ENCODE peak calls at places on chromosomes 12 and 14, in five cellular contexts. O is transverse colon; J is stomach; P is CD8-positive, alpha-beta T cell; M is keratinocyte. W is an unnamed sample.

GRCh38 chr14:99183716-99184115 is 88.3 kb downstream of the BCL11B start:
- DNase-seq in P (no peak), J (no peak), M (no peak), O (no peak), W (no peak)

GRCh38 chr12:6771091-6771495 is 1.2 kb upstream of the LAG3 start:
- DNase-seq in P (no peak), M (no peak), O (no peak), J (no peak), W (no peak)

GRCh38 chr14:104076743-104077142 is 8.8 kb upstream of the ASPG start:
- DNase-seq in P (no peak), O (no peak), J (no peak), M (no peak), W (no peak)

GRCh38 chr12:76002598-76003262 is 28.8 kb downstream of the PHLDA1 start:
- DNase-seq in J (no peak), P (no peak), M (no peak), O (no peak), W (no peak)

GRCh38 chr12:71768900-71769299 is 14.2 kb downstream of the RAB21 start:
- DNase-seq in M (no peak), J (no peak), P (no peak), O (no peak), W (no peak)

GRCh38 chr14:102085503-102085902 is 1.3 kb downstream of the HSP90AA1 start:
- DNase-seq in O (peak; percentile 14), M (no peak), J (no peak), P (no peak), W (no peak)

GRCh38 chr14:99199854-99200653 is 71.9 kb downstream of the BCL11B start:
- DNase-seq in P (no peak), J (no peak), M (no peak), O (no peak), W (peak; percentile 20)

GRCh38 chr12:28857327-28857726 is 291.8 kb upstream of the FAR2 start:
- DNase-seq in J (no peak), O (no peak), P (no peak), M (no peak), W (no peak)

GRCh38 chr14:93006484-93007128 is 83.7 kb downstream of the CHGA start:
- DNase-seq in M (no peak), J (no peak), O (no peak), P (no peak), W (peak; percentile 23)

GRCh38 chr12:110638792-110639191 is 24.9 kb downstream of the TCTN1 start:
- DNase-seq in O (no peak), J (no peak), M (no peak), P (no peak), W (no peak)

GRCh38 chr12:110640275-110641025 is 26.5 kb downstream of the TCTN1 start:
- DNase-seq in M (no peak), O (no peak), P (no peak), J (no peak), W (no peak)

GRCh38 chr12:110639336-110640178 is 25.6 kb downstream of the TCTN1 start:
- DNase-seq in P (no peak), M (no peak), O (no peak), J (no peak), W (peak; percentile 63)

GRCh38 chr12:110636516-110636915 is 22.6 kb downstream of the TCTN1 start:
- DNase-seq in O (no peak), P (no peak), J (no peak), M (no peak), W (no peak)

GRCh38 chr12:110637869-110638441 is 24.0 kb downstream of the TCTN1 start:
- DNase-seq in M (no peak), P (no peak), J (no peak), O (no peak), W (no peak)
- TF ChIP-seq CTCF in M (no peak), P (no peak), J (no peak), O (no peak), W (no peak)

GRCh38 chr12:94817695-94818075 is 167.3 kb upstream of the TMCC3 start:
- DNase-seq in M (no peak), O (no peak), P (no peak), J (no peak), W (no peak)
- H3K4me3 ChIP-seq in M (no peak overlapping the region), O (no peak overlapping the region), P (no peak overlapping the region), J (no peak overlapping the region), W (no peak overlapping the region)

DNA sequence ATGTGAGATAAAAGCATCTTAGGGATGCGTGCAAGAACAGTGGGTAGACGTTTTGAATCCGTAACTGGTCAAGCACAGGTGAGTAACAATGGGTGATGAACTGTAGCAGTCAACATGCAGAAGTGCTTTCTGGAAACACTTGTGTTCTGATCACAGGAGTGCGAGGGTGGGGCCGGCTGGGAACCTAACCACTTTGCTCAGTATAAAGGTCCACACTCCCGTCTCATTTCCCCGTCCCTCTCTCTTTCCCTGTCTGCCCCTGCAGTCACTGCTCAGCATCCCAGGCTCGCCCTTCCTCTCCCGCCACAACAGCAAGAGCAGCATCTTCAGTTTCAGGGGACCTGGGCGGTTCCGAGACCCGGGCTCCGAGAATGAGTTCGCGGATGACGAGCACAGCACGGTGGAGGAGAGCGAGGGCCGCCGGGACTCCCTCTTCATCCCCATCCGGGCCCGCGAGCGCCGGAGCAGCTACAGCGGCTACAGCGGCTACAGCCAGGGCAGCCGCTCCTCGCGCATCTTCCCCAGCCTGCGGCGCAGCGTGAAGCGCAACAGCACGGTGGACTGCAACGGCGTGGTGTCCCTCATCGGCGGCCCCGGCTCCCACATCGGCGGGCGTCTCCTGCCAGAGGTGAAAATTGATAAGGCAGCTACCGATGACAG is 127.1 kb downstream of the FIGNL2 start:
- DNase-seq in O (no peak), P (peak; percentile 2), J (no peak), M (no peak), W (no peak)
- TF ChIP-seq CTCF in O (no peak), P (no peak), J (no peak), M (no peak), W (no peak)

GRCh38 chr12:21526053-21526452 is at the start of gene SPX:
- DNase-seq in M (no peak), P (no peak), O (no peak), J (no peak), W (peak; percentile 11)
- H3K4me3 ChIP-seq in M (no peak within 1 kb of the TSS), P (peak within 1 kb of the TSS; percentile 64), O (peak within 1 kb of the TSS; percentile 36), J (peak within 1 kb of the TSS; percentile 62), W (peak within 1 kb of the TSS; percentile 60)

GRCh38 chr14:48693793-48694192 is 892.4 kb downstream of the RPS29 start:
- DNase-seq in P (no peak), M (no peak), J (no peak), O (no peak), W (no peak)

GRCh38 chr14:48686650-48687049 is 899.5 kb downstream of the RPS29 start:
- DNase-seq in M (no peak), J (no peak), P (no peak), O (no peak), W (no peak)

GRCh38 chr14:48690349-48690748 is 895.8 kb downstream of the RPS29 start:
- DNase-seq in O (no peak), M (no peak), P (no peak), J (no peak), W (no peak)
- TF ChIP-seq CTCF in O (no peak), M (no peak), P (no peak), J (no peak), W (no peak)

GRCh38 chr12:15196678-15197267 is 24.4 kb downstream of the RERG start:
- DNase-seq in O (no peak), J (no peak), M (no peak), P (no peak), W (no peak)
- H3K4me3 ChIP-seq in O (no peak overlapping the region), J (no peak overlapping the region), M (no peak overlapping the region), P (no peak overlapping the region), W (no peak overlapping the region)

GRCh38 chr12:113942209-113942608 is 23.9 kb downstream of the RBM19 start:
- DNase-seq in J (no peak), P (no peak), M (no peak), O (no peak), W (no peak)

GRCh38 chr12:113949321-113950305 is 16.5 kb downstream of the RBM19 start:
- DNase-seq in J (no peak), O (no peak), P (no peak), M (no peak), W (no peak)

GRCh38 chr12:113948151-113948914 is 17.8 kb downstream of the RBM19 start:
- DNase-seq in P (no peak), O (no peak), J (no peak), M (no peak), W (no peak)

GRCh38 chr12:113946175-113946574 is 19.9 kb downstream of the RBM19 start:
- DNase-seq in M (no peak), J (no peak), P (no peak), O (no peak), W (no peak)

GRCh38 chr12:113945174-113946173 is 20.7 kb downstream of the RBM19 start:
- DNase-seq in M (no peak), J (no peak), O (no peak), P (no peak), W (no peak)
- TF ChIP-seq CTCF in M (no peak), J (no peak), O (no peak), P (no peak), W (no peak)

GRCh38 chr12:12267801-12268200 is 957 bp upstream of the LRP6 start:
- DNase-seq in P (no peak), O (no peak), M (no peak), J (no peak), W (no peak)
- H3K4me3 ChIP-seq in P (peak overlapping the region; percentile 85), O (peak overlapping the region; percentile 52), M (peak overlapping the region; percentile 80), J (peak overlapping the region; percentile 71), W (peak overlapping the region; percentile 99)

W was measured in AG10803.